ENCODE peak calls at places on chromosomes 4 and X, in nine cellular contexts. One of them, this sample, is unnamed.

GRCh38 chr4:171025776-171026175 is 787.4 kb upstream of the GALNTL6 start:
- DNase-seq in tibial nerve: no peak
- DNase-seq in cardiac muscle cell: no peak
- DNase-seq in body of pancreas: no peak
- DNase-seq in A549: no peak
- DNase-seq in lung: no peak
- DNase-seq in Caco-2: no peak
- DNase-seq in mesendoderm: no peak
- DNase-seq in endodermal cell: no peak
- DNase-seq in this sample: no peak

GRCh38 chrX:11367609-11368430 is 74.6 kb downstream of the AMELX start:
- DNase-seq in tibial nerve: no peak
- DNase-seq in cardiac muscle cell: no peak
- DNase-seq in body of pancreas: no peak
- DNase-seq in A549: no peak
- DNase-seq in lung: no peak
- DNase-seq in Caco-2: no peak
- DNase-seq in mesendoderm: no peak
- DNase-seq in endodermal cell: no peak
- DNase-seq in this sample: no peak

GRCh38 chr4:41506071-41506470 is 31.9 kb upstream of the LIMCH1 start:
- DNase-seq in tibial nerve: no peak
- DNase-seq in cardiac muscle cell: no peak
- DNase-seq in body of pancreas: no peak
- DNase-seq in A549: peak; percentile 78
- DNase-seq in lung: no peak
- DNase-seq in Caco-2: peak; percentile 80
- DNase-seq in mesendoderm: peak; percentile 38
- DNase-seq in endodermal cell: no peak
- DNase-seq in this sample: no peak

GRCh38 chrX:46762963-46763362 is 4.0 kb upstream of the SLC9A7 start:
- DNase-seq in tibial nerve: no peak
- DNase-seq in cardiac muscle cell: no peak
- DNase-seq in body of pancreas: no peak
- DNase-seq in A549: no peak
- DNase-seq in lung: no peak
- DNase-seq in Caco-2: no peak
- DNase-seq in mesendoderm: no peak
- DNase-seq in endodermal cell: no peak
- DNase-seq in this sample: no peak

GRCh38 chr4:8198206-8198905 is 734 bp upstream of the SH3TC1 start:
- DNase-seq in tibial nerve: no peak
- DNase-seq in cardiac muscle cell: no peak
- DNase-seq in body of pancreas: peak; percentile 80
- DNase-seq in A549: no peak
- DNase-seq in lung: no peak
- DNase-seq in Caco-2: no peak
- DNase-seq in mesendoderm: no peak
- DNase-seq in endodermal cell: no peak
- DNase-seq in this sample: no peak

GRCh38 chr4:107036602-107037151 is 564 bp upstream of the DKK2 start:
- DNase-seq in tibial nerve: no peak
- DNase-seq in cardiac muscle cell: no peak
- DNase-seq in body of pancreas: no peak
- DNase-seq in A549: no peak
- DNase-seq in lung: no peak
- DNase-seq in Caco-2: no peak
- DNase-seq in mesendoderm: peak; percentile 16
- DNase-seq in endodermal cell: no peak
- DNase-seq in this sample: peak; percentile 20

GRCh38 chrX:5113128-5113527 is 1115.5 kb downstream of the NLGN4X start:
- DNase-seq in tibial nerve: no peak
- DNase-seq in cardiac muscle cell: peak; percentile 52
- DNase-seq in body of pancreas: no peak
- DNase-seq in A549: peak; percentile 25
- DNase-seq in lung: no peak
- DNase-seq in Caco-2: no peak
- DNase-seq in mesendoderm: peak; percentile 14
- DNase-seq in endodermal cell: no peak
- DNase-seq in this sample: no peak

GRCh38 chr4:118099106-118099505 is 64.8 kb downstream of the NDST3 start:
- DNase-seq in tibial nerve: no peak
- DNase-seq in cardiac muscle cell: no peak
- DNase-seq in body of pancreas: no peak
- DNase-seq in A549: no peak
- DNase-seq in lung: no peak
- DNase-seq in Caco-2: no peak
- DNase-seq in mesendoderm: no peak
- DNase-seq in endodermal cell: no peak
- DNase-seq in this sample: no peak

GRCh38 chrX:17668929-17669328 is 68.4 kb upstream of the SCML1 start:
- DNase-seq in tibial nerve: no peak
- DNase-seq in cardiac muscle cell: no peak
- DNase-seq in body of pancreas: no peak
- DNase-seq in A549: no peak
- DNase-seq in lung: no peak
- DNase-seq in Caco-2: no peak
- DNase-seq in mesendoderm: no peak
- DNase-seq in endodermal cell: no peak
- DNase-seq in this sample: no peak

GRCh38 chr4:10619220-10619619 is 65.3 kb downstream of the CLNK start:
- DNase-seq in tibial nerve: no peak
- DNase-seq in cardiac muscle cell: no peak
- DNase-seq in body of pancreas: peak; percentile 19
- DNase-seq in A549: no peak
- DNase-seq in lung: no peak
- DNase-seq in Caco-2: no peak
- DNase-seq in mesendoderm: no peak
- DNase-seq in endodermal cell: no peak
- DNase-seq in this sample: peak; percentile 31

GRCh38 chrX:82756272-82756671 is 751.8 kb upstream of the POU3F4 start:
- DNase-seq in tibial nerve: no peak
- DNase-seq in cardiac muscle cell: no peak
- DNase-seq in body of pancreas: no peak
- DNase-seq in A549: no peak
- DNase-seq in lung: no peak
- DNase-seq in Caco-2: no peak
- DNase-seq in mesendoderm: no peak
- DNase-seq in endodermal cell: no peak
- DNase-seq in this sample: no peak

GRCh38 chr4:54439831-54440243 is 210.7 kb downstream of the PDGFRA start:
- DNase-seq in tibial nerve: peak; percentile 26
- DNase-seq in cardiac muscle cell: no peak
- DNase-seq in body of pancreas: peak; percentile 9
- DNase-seq in A549: no peak
- DNase-seq in lung: peak; percentile 44
- DNase-seq in Caco-2: no peak
- DNase-seq in mesendoderm: no peak
- DNase-seq in endodermal cell: no peak
- DNase-seq in this sample: no peak

GRCh38 chr4:149322203-149322602 is 493.4 kb downstream of the IQCM start:
- DNase-seq in tibial nerve: no peak
- DNase-seq in cardiac muscle cell: no peak
- DNase-seq in body of pancreas: no peak
- DNase-seq in A549: no peak
- DNase-seq in lung: no peak
- DNase-seq in Caco-2: no peak
- DNase-seq in mesendoderm: peak; percentile 37
- DNase-seq in endodermal cell: no peak
- DNase-seq in this sample: no peak

GRCh38 chrX:101357166-101357795 is 8.7 kb upstream of the TIMM8A start:
- DNase-seq in tibial nerve: no peak
- DNase-seq in cardiac muscle cell: no peak
- DNase-seq in body of pancreas: peak; percentile 45
- DNase-seq in A549: peak; percentile 28
- DNase-seq in lung: no peak
- DNase-seq in Caco-2: no peak
- DNase-seq in mesendoderm: peak; percentile 29
- DNase-seq in endodermal cell: peak; percentile 48
- DNase-seq in this sample: peak; percentile 1

GRCh38 chrX:41781500-41781899 is 57.5 kb downstream of the GPR82 start:
- DNase-seq in tibial nerve: no peak
- DNase-seq in cardiac muscle cell: peak; percentile 63
- DNase-seq in body of pancreas: no peak
- DNase-seq in A549: peak; percentile 53
- DNase-seq in lung: no peak
- DNase-seq in Caco-2: no peak
- DNase-seq in mesendoderm: peak; percentile 42
- DNase-seq in endodermal cell: no peak
- DNase-seq in this sample: no peak

DNA sequence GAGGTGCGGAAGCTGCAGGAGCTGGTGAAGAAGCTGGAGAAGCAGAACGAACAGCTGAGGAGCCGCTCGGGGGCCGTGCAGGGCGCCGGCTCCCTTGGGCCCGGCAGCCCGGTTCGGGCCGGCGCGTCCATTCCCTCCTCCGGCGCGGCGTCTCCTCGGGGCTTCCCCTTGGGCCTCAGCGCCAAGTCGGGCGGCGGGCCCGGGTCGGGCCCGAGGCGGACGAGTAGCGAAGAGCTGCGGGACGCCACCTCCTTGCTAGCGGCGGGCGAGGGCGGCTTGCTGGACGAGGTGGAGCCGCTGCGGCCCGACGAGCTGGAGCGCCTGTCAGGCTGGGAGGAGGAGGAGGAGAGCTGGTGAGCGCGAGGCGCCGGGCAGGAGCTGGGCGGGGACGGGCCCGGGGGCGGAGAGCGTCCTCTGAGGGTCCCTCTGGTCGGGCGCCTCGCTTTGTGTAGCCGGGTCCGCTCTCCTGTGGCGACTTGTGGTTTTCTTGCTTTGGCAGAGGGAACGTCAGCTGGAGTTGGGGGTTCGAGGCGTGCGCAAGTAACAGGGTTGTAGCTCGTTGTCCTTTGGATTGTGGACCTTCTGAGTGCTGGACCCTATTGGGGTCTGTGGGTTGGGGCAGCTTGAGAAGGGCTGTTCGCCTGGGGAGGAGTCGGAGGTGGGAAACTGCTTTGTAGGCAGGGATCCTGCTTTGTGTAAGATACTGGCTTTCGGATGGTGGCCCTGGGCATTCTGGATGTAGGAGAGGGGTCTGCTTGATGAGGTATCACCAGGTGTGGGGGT is 638 bp downstream of the SLAIN2 start:
- DNase-seq in tibial nerve: no peak
- DNase-seq in cardiac muscle cell: peak; percentile 81
- DNase-seq in body of pancreas: peak; percentile 58
- DNase-seq in A549: no peak
- DNase-seq in lung: peak; percentile 62
- DNase-seq in Caco-2: peak; percentile 53
- DNase-seq in mesendoderm: peak; percentile 74
- DNase-seq in endodermal cell: peak; percentile 88
- DNase-seq in this sample: peak; percentile 46
- H3K4me1 ChIP-seq in tibial nerve: no peaks in the 10 kb centered on the region
- H3K4me1 ChIP-seq in cardiac muscle cell: peaks cover 25% of the 10 kb centered on the region
- H3K4me1 ChIP-seq in body of pancreas: peaks cover 36% of the 10 kb centered on the region
- H3K4me1 ChIP-seq in A549: peaks cover 24% of the 10 kb centered on the region
- H3K4me1 ChIP-seq in lung: peaks cover 6% of the 10 kb centered on the region
- H3K4me1 ChIP-seq in Caco-2: peaks cover 34% of the 10 kb centered on the region
- H3K4me1 ChIP-seq in mesendoderm: no peaks in the 10 kb centered on the region
- H3K4me1 ChIP-seq in endodermal cell: peaks cover 4% of the 10 kb centered on the region
- H3K4me1 ChIP-seq in this sample: peaks cover 25% of the 10 kb centered on the region

DNA sequence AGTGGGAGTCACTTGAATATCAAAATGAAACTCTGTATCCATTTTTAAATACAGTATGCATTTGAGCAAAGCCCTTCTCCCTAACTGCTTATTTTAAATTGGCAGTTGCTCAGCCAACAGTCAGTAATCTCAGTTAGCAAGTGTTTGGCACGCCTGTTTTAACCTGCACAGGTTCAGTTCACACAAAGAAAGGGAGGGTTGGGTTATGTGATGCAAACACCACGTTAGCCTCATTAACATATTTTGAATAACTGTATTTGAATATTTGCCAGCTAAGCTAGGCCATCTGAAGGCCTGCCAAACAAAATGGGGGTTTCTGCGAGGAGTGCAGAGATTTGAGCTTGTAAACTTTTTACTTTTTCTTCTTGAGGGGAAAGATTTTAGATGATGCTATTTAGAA is 19.8 kb downstream of the GAB1 start:
- DNase-seq in tibial nerve: no peak
- DNase-seq in cardiac muscle cell: no peak
- DNase-seq in body of pancreas: peak; percentile 57
- DNase-seq in A549: no peak
- DNase-seq in lung: no peak
- DNase-seq in Caco-2: no peak
- DNase-seq in mesendoderm: no peak
- DNase-seq in endodermal cell: no peak
- DNase-seq in this sample: no peak
- H3K4me3 ChIP-seq in tibial nerve: no peak overlapping the region
- H3K4me3 ChIP-seq in cardiac muscle cell: no peak overlapping the region
- H3K4me3 ChIP-seq in body of pancreas: no peak overlapping the region
- H3K4me3 ChIP-seq in A549: no peak overlapping the region
- H3K4me3 ChIP-seq in lung: no peak overlapping the region
- H3K4me3 ChIP-seq in Caco-2: no peak overlapping the region
- H3K4me3 ChIP-seq in mesendoderm: no peak overlapping the region
- H3K4me3 ChIP-seq in endodermal cell: no peak overlapping the region
- H3K4me3 ChIP-seq in this sample: no peak overlapping the region

DNA sequence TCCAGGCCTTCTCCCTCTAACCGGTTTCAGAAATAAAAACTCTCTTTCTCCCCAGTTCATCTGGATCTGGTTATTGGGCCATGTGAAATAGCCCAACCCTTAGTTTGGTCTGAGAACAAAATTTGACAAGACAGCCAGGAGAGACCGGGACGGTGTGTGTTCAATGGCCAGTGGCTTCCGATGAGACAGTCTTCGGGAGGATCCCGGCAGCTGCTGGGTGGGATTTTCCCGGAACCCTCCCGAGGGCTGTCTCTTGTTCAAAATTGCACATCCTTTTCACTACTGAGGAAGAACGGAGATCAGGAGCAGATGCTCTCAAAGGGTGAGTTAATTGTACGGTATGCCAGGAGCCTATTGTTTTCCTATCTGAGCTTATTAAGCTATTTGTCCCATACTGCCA is 166.4 kb downstream of the PRR32 start:
- DNase-seq in tibial nerve: no peak
- DNase-seq in cardiac muscle cell: no peak
- DNase-seq in body of pancreas: no peak
- DNase-seq in A549: no peak
- DNase-seq in lung: no peak
- DNase-seq in Caco-2: no peak
- DNase-seq in mesendoderm: no peak
- DNase-seq in endodermal cell: no peak
- DNase-seq in this sample: no peak
- H3K4me1 ChIP-seq in tibial nerve: no peaks in the 10 kb centered on the region
- H3K4me1 ChIP-seq in cardiac muscle cell: no peaks in the 10 kb centered on the region
- H3K4me1 ChIP-seq in body of pancreas: no peaks in the 10 kb centered on the region
- H3K4me1 ChIP-seq in A549: no peaks in the 10 kb centered on the region
- H3K4me1 ChIP-seq in lung: no peaks in the 10 kb centered on the region
- H3K4me1 ChIP-seq in Caco-2: no peaks in the 10 kb centered on the region
- H3K4me1 ChIP-seq in mesendoderm: no peaks in the 10 kb centered on the region
- H3K4me1 ChIP-seq in endodermal cell: no peaks in the 10 kb centered on the region
- H3K4me1 ChIP-seq in this sample: no peaks in the 10 kb centered on the region

GRCh38 chrX:77795124-77795523 is 9.1 kb upstream of the ATRX start:
- DNase-seq in tibial nerve: no peak
- DNase-seq in cardiac muscle cell: no peak
- DNase-seq in body of pancreas: no peak
- DNase-seq in A549: no peak
- DNase-seq in lung: no peak
- DNase-seq in Caco-2: no peak
- DNase-seq in mesendoderm: no peak
- DNase-seq in endodermal cell: no peak
- DNase-seq in this sample: no peak
- H3K4me3 ChIP-seq in tibial nerve: no peak overlapping the region
- H3K4me3 ChIP-seq in cardiac muscle cell: no peak overlapping the region
- H3K4me3 ChIP-seq in body of pancreas: no peak overlapping the region
- H3K4me3 ChIP-seq in A549: no peak overlapping the region
- H3K4me3 ChIP-seq in lung: no peak overlapping the region
- H3K4me3 ChIP-seq in Caco-2: no peak overlapping the region
- H3K4me3 ChIP-seq in mesendoderm: no peak overlapping the region
- H3K4me3 ChIP-seq in endodermal cell: no peak overlapping the region
- H3K4me3 ChIP-seq in this sample: no peak overlapping the region

This sample was measured in SJSA1.